ENCODE peak calls at places on chromosomes 16 and 17, in nine cellular contexts. S, F, X, L, R, A, I, K and Z are unnamed samples.

GRCh38 chr17:38325221-38325851 is 18.4 kb downstream of the GPR179 start:
- DNase-seq in A (no peak), X (no peak), R (no peak), I (no peak), F (no peak), L (no peak), K (no peak), S (no peak), Z (no peak)

GRCh38 chr16:73025506-73026131 is 22.3 kb downstream of the ZFHX3 start:
- DNase-seq in I (no peak), K (no peak), A (no peak), S (no peak), R (no peak), X (peak; percentile 64), F (no peak), L (no peak), Z (no peak)

GRCh38 chr17:36072431-36073121 is 8.5 kb downstream of the CCL18 start:
- DNase-seq in X (peak; percentile 63), F (peak; percentile 21), A (peak; percentile 60), L (peak; percentile 20), I (peak; percentile 58), K (peak; percentile 32), S (peak; percentile 57), R (peak; percentile 70), Z (peak; percentile 73)

GRCh38 chr17:55420776-55421178 is 858 bp downstream of the MMD start:
- DNase-seq in S (peak; percentile 28), F (peak; percentile 14), R (peak; percentile 41), K (peak; percentile 16), X (peak; percentile 66), L (no peak), I (peak; percentile 30), A (peak; percentile 62), Z (peak; percentile 39)

GRCh38 chr16:57377080-57377841 is 5.0 kb downstream of the CX3CL1 start:
- DNase-seq in R (peak; percentile 61), S (no peak), X (no peak), K (no peak), F (peak; percentile 72), A (no peak), L (no peak), I (no peak), Z (no peak)

GRCh38 chr16:67441907-67442306 is 11.0 kb downstream of the HSD11B2 start:
- DNase-seq in L (no peak), A (no peak), S (no peak), K (no peak), F (no peak), R (no peak), X (no peak), I (no peak), Z (no peak)

GRCh38 chr17:41407226-41407625 is 9.8 kb upstream of the KRT31 start:
- DNase-seq in K (no peak), S (no peak), A (no peak), F (no peak), L (no peak), X (no peak), R (no peak), I (no peak), Z (no peak)

GRCh38 chr17:34314279-34314678 is 5.0 kb upstream of the CCL8 start:
- DNase-seq in L (no peak), A (no peak), R (no peak), K (no peak), X (no peak), S (peak; percentile 57), I (no peak), F (no peak), Z (no peak)

GRCh38 chr17:42673885-42674754 is 2.7 kb downstream of the PLEKHH3 start:
- DNase-seq in F (peak; percentile 31), X (peak; percentile 90), L (no peak), K (peak; percentile 47), R (peak; percentile 95), A (peak; percentile 61), S (no peak), I (peak; percentile 66), Z (peak; percentile 65)

GRCh38 chr17:42754782-42755181 is 6.2 kb upstream of the RAMP2 start:
- DNase-seq in K (no peak), X (peak; percentile 91), I (no peak), R (no peak), F (peak; percentile 51), S (peak; percentile 91), L (no peak), A (no peak), Z (no peak)

GRCh38 chr17:27848941-27849340 is 44.2 kb downstream of the LYRM9 start:
- DNase-seq in S (no peak), K (no peak), L (no peak), R (no peak), F (no peak), A (no peak), X (no peak), I (no peak), Z (no peak)

GRCh38 chr17:27840688-27841087 is 40.4 kb upstream of the NOS2 start:
- DNase-seq in R (no peak), F (peak; percentile 30), I (no peak), L (no peak), X (no peak), K (no peak), A (no peak), S (no peak), Z (no peak)

GRCh38 chr17:27849474-27850185 is 43.5 kb downstream of the LYRM9 start:
- DNase-seq in L (no peak), A (no peak), I (no peak), X (no peak), S (no peak), K (no peak), F (no peak), R (no peak), Z (no peak)

GRCh38 chr17:27845264-27846041 is 45.1 kb upstream of the NOS2 start:
- DNase-seq in X (no peak), R (no peak), I (no peak), A (no peak), S (no peak), K (no peak), F (no peak), L (no peak), Z (no peak)

DNA sequence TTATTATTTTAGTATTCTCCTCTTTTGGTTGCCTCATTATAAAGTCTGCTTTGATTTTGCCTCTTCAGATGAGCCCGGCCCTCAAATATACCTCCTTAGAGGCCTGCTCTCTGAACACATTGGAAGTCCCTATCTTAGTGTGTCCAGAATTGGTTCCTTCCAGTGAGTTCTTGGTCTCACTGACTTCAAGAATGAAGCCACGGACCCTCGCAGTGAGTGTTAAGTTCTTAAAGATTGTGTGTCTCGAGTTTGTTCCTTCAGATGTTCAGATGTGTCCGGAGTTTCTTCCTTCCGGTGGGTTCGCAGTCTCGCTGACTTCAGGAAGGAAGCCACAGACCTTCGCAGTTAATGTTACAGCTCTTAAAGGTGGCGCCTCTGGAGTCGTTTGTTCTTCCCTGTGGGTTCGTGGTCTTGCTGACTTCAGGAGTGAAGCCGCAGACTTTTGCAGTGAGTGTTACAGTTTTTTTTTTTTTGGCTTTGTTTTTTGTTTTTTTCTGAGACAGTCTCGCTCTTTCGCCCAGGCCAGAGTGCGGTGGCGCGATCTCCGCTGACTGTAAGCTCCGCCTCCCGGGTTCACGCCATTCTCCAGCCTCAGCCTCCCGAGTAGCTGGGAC is 45.8 kb upstream of the NOS2 start:
- DNase-seq in A (no peak), I (no peak), K (no peak), F (no peak), S (no peak), L (no peak), R (no peak), X (no peak), Z (peak; percentile 25)
- H3K27ac ChIP-seq in A (no peak overlapping the region), I (no peak overlapping the region), K (no peak overlapping the region), F (no peak overlapping the region), S (no peak overlapping the region), L (no peak overlapping the region), R (no peak overlapping the region), X (no peak overlapping the region), Z (no peak overlapping the region)

GRCh38 chr16:55510185-55510805 is 1.4 kb downstream of the LPCAT2 start:
- DNase-seq in I (no peak), R (no peak), K (no peak), X (no peak), L (no peak), F (no peak), A (no peak), S (no peak), Z (no peak)
- H3K4me3 ChIP-seq in I (no peak overlapping the region), R (no peak overlapping the region), K (no peak overlapping the region), X (peak overlapping the region; percentile 67), L (no peak overlapping the region), F (peak overlapping the region; percentile 85), A (no peak overlapping the region), S (peak overlapping the region; percentile 60), Z (no peak overlapping the region)

GRCh38 chr16:85704900-85705846 is 16.4 kb upstream of the GINS2 start:
- DNase-seq in K (no peak), L (no peak), A (no peak), X (no peak), S (no peak), F (no peak), R (no peak), I (no peak), Z (no peak)
- TF ChIP-seq CTCF in K (no peak), L (no peak), A (no peak), X (no peak), S (no peak), F (no peak), R (no peak), I (no peak), Z (no peak)

GRCh38 chr17:81300586-81301155 is 5.6 kb upstream of the SLC38A10 start:
- DNase-seq in R (no peak), F (no peak), L (no peak), K (no peak), X (no peak), S (no peak), A (no peak), I (no peak), Z (no peak)

GRCh38 chr17:81298325-81298990 is 3.4 kb upstream of the SLC38A10 start:
- DNase-seq in A (no peak), X (no peak), L (no peak), K (no peak), R (no peak), S (no peak), I (peak; percentile 40), F (no peak), Z (no peak)

GRCh38 chr17:81301195-81302144 is 6.4 kb upstream of the SLC38A10 start:
- DNase-seq in A (no peak), I (no peak), F (peak; percentile 9), R (no peak), X (no peak), L (no peak), S (no peak), K (no peak), Z (no peak)

GRCh38 chr17:81299846-81300585 is 4.9 kb upstream of the SLC38A10 start:
- DNase-seq in X (no peak), A (no peak), K (no peak), F (no peak), R (no peak), S (no peak), L (no peak), I (no peak), Z (no peak)

GRCh38 chr17:81298991-81299733 is 4.1 kb upstream of the SLC38A10 start:
- DNase-seq in X (no peak), I (no peak), R (no peak), A (no peak), S (no peak), F (no peak), L (no peak), K (no peak), Z (no peak)
- H3K27ac ChIP-seq in X (no peak overlapping the region), I (no peak overlapping the region), R (no peak overlapping the region), A (no peak overlapping the region), S (no peak overlapping the region), F (no peak overlapping the region), L (no peak overlapping the region), K (no peak overlapping the region), Z (no peak overlapping the region)